ENCODE peak calls at places on chromosomes 6 and 20, in nine cellular contexts. Q, O, F, J, C, T, Z, I and X are unnamed samples.

GRCh38 chr6:108728826-108729225 is 119.4 kb upstream of the ARMC2 start:
- DNase-seq in I (no peak), J (no peak), F (no peak), C (no peak), Z (no peak), Q (no peak), T (no peak), O (no peak), X (no peak)

GRCh38 chr6:111758608-111759293 is 114.5 kb downstream of the FYN start:
- DNase-seq in Q (no peak), T (no peak), F (peak), I (peak), J (no peak), Z (no peak), C (no peak), O (no peak), X (no peak)

GRCh38 chr20:51259455-51259854 is 236.5 kb upstream of the KCNG1 start:
- DNase-seq in F (no peak), O (no peak), C (no peak), I (no peak), J (no peak), T (no peak), Q (no peak), Z (no peak), X (no peak)

GRCh38 chr6:71420693-71421328 is 132.2 kb downstream of the OGFRL1 start:
- DNase-seq in T (peak), Z (peak), F (no peak), Q (no peak), J (no peak), I (no peak), C (peak), O (peak), X (no peak)

GRCh38 chr6:44307217-44307616 is 5.9 kb downstream of the AARS2 start:
- DNase-seq in O (no peak), I (no peak), Z (no peak), J (no peak), T (no peak), Q (no peak), F (no peak), C (no peak), X (no peak)

GRCh38 chr6:131065112-131065823 is 2.2 kb upstream of the EPB41L2 start:
- DNase-seq in O (no peak), I (no peak), J (no peak), F (no peak), T (no peak), Z (no peak), C (no peak), Q (no peak), X (no peak)

GRCh38 chr6:132962936-132963579 is 148.7 kb downstream of the RPS12 start:
- DNase-seq in C (peak), F (peak), O (peak), T (peak), I (peak), J (no peak), Q (peak), Z (peak), X (peak)

GRCh38 chr20:54168961-54169862 is 4.6 kb downstream of the CYP24A1 start:
- DNase-seq in C (no peak), T (no peak), F (no peak), Z (no peak), I (no peak), O (no peak), Q (no peak), J (no peak), X (no peak)

GRCh38 chr20:48604426-48604825 is 223.4 kb downstream of the PREX1 start:
- DNase-seq in Q (no peak), I (no peak), J (no peak), T (no peak), C (no peak), F (no peak), Z (no peak), O (peak), X (no peak)